ENCODE peak calls at places on chromosomes 1 and 21, in four cellular contexts. One of them, this sample, is unnamed.

GRCh38 chr1:225426395-225427248 is 1.2 kb downstream of the LBR start:
- DNase-seq in fibroblast of lung: peak; percentile 43
- DNase-seq in GM23338: peak; percentile 57
- DNase-seq in astrocyte: peak; percentile 12
- DNase-seq in this sample: peak; percentile 48

GRCh38 chr21:43861716-43862115 is 3.3 kb upstream of the AGPAT3 start:
- DNase-seq in astrocyte: no peak
- DNase-seq in GM23338: no peak
- DNase-seq in fibroblast of lung: no peak
- DNase-seq in this sample: no peak

GRCh38 chr1:53627666-53628065 is 111.3 kb downstream of the GLIS1 start:
- DNase-seq in fibroblast of lung: no peak
- DNase-seq in astrocyte: no peak
- DNase-seq in GM23338: no peak
- DNase-seq in this sample: no peak

GRCh38 chr1:183719976-183720497 is 66.9 kb upstream of the APOBEC4 start:
- DNase-seq in astrocyte: no peak
- DNase-seq in GM23338: no peak
- DNase-seq in fibroblast of lung: peak; percentile 33
- DNase-seq in this sample: no peak

GRCh38 chr1:79259390-79260336 is 253.1 kb upstream of the ADGRL4 start:
- DNase-seq in astrocyte: peak; percentile 16
- DNase-seq in fibroblast of lung: peak; percentile 72
- DNase-seq in GM23338: peak; percentile 62
- DNase-seq in this sample: peak; percentile 12

GRCh38 chr1:206744683-206745082 is 25.9 kb upstream of the IL19 start:
- DNase-seq in GM23338: no peak
- DNase-seq in fibroblast of lung: peak; percentile 14
- DNase-seq in astrocyte: no peak
- DNase-seq in this sample: no peak

GRCh38 chr1:220410681-220411080 is 117.3 kb upstream of the MARK1 start:
- DNase-seq in GM23338: no peak
- DNase-seq in fibroblast of lung: peak; percentile 2
- DNase-seq in astrocyte: peak; percentile 13
- DNase-seq in this sample: peak; percentile 30

GRCh38 chr1:154884868-154885706 is 15.0 kb upstream of the KCNN3 start:
- DNase-seq in fibroblast of lung: peak; percentile 26
- DNase-seq in GM23338: no peak
- DNase-seq in astrocyte: no peak
- DNase-seq in this sample: no peak

GRCh38 chr1:41404308-41404755 is 43.1 kb downstream of the FOXO6 start:
- DNase-seq in fibroblast of lung: no peak
- DNase-seq in GM23338: peak; percentile 90
- DNase-seq in astrocyte: peak; percentile 14
- DNase-seq in this sample: peak; percentile 25

GRCh38 chr1:62725981-62726588 is 37.9 kb upstream of the DOCK7 start:
- DNase-seq in fibroblast of lung: no peak
- DNase-seq in astrocyte: peak; percentile 18
- DNase-seq in GM23338: no peak
- DNase-seq in this sample: no peak

GRCh38 chr1:193242000-193242399 is 55.6 kb upstream of the B3GALT2 start:
- DNase-seq in astrocyte: no peak
- DNase-seq in fibroblast of lung: no peak
- DNase-seq in GM23338: no peak
- DNase-seq in this sample: no peak

GRCh38 chr1:62113505-62113904 is 81.1 kb upstream of the L1TD1 start:
- DNase-seq in astrocyte: no peak
- DNase-seq in fibroblast of lung: no peak
- DNase-seq in GM23338: no peak
- DNase-seq in this sample: no peak

GRCh38 chr1:180187626-180188025 is 33.0 kb downstream of the QSOX1 start:
- DNase-seq in GM23338: no peak
- DNase-seq in fibroblast of lung: no peak
- DNase-seq in astrocyte: no peak
- DNase-seq in this sample: no peak

GRCh38 chr1:166063701-166064100 is 103.1 kb downstream of the FAM78B start:
- DNase-seq in fibroblast of lung: no peak
- DNase-seq in astrocyte: no peak
- DNase-seq in GM23338: no peak
- DNase-seq in this sample: no peak

GRCh38 chr1:236269439-236269838 is 12.3 kb downstream of the ERO1B start:
- DNase-seq in GM23338: no peak
- DNase-seq in fibroblast of lung: no peak
- DNase-seq in astrocyte: no peak
- DNase-seq in this sample: no peak

GRCh38 chr21:31034378-31034777 is 3.9 kb downstream of the KRTAP19-8 start:
- DNase-seq in fibroblast of lung: no peak
- DNase-seq in astrocyte: no peak
- DNase-seq in GM23338: no peak
- DNase-seq in this sample: peak; percentile 12

GRCh38 chr1:89279011-89279466 is 6.4 kb upstream of the GBP5 start:
- DNase-seq in astrocyte: no peak
- DNase-seq in GM23338: no peak
- DNase-seq in fibroblast of lung: no peak
- DNase-seq in this sample: no peak

GRCh38 chr21:44814498-44815023 is 3.3 kb downstream of the SUMO3 start:
- DNase-seq in astrocyte: no peak
- DNase-seq in fibroblast of lung: no peak
- DNase-seq in GM23338: no peak
- DNase-seq in this sample: no peak

GRCh38 chr1:167797005-167797404 is 75.2 kb downstream of the MPZL1 start:
- DNase-seq in fibroblast of lung: peak; percentile 99
- DNase-seq in GM23338: peak; percentile 84
- DNase-seq in astrocyte: peak; percentile 94
- DNase-seq in this sample: peak; percentile 97

GRCh38 chr1:94434339-94435092 is 16.3 kb downstream of the ABCD3 start:
- DNase-seq in astrocyte: no peak
- DNase-seq in fibroblast of lung: peak; percentile 45
- DNase-seq in GM23338: no peak
- DNase-seq in this sample: no peak

DNA sequence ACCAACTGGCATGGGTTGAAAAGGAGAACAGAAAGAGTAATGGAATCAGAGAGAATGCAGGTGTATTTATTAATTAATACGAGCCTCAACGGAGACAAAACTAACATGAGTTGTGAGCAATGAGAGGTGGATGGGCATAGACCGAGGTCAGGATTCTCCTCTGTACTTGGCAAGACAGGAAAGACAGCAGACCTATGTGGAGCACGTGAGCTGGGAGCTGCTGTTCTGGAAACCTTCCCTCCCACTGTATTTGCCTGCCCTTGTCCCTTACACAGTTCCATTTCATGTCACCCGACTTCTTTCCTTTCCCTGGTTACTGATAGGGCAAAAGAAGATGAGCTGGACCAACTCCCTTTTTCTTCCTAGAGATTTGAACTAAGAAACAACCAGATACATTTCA is 110.9 kb downstream of the MRPS6 start:
- DNase-seq in fibroblast of lung: no peak
- DNase-seq in astrocyte: no peak
- DNase-seq in GM23338: no peak
- DNase-seq in this sample: no peak
- TF ChIP-seq EZH2 in fibroblast of lung: no peak
- TF ChIP-seq EZH2 in astrocyte: no peak
- TF ChIP-seq EZH2 in GM23338: no peak
- TF ChIP-seq EZH2 in this sample: no peak

DNA sequence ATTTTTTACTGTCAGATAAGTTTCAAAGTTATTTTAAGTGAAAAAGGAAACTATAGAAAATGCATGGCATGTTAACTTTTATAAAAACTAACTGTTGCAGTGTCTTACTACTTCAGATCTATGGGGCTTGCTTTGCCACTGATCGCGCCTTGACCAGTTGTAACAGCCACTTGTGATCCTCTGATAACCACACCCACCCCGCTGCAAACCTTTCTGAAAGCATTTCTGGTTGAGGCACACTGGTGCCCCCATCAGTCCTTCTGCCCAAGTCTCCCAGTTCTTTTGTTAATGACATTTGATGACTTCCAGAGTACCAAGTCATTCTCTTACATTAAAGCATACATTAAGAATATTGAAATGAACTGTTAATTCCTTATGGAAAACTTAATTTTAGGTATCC is 64.9 kb downstream of the PRDM2 start:
- DNase-seq in astrocyte: no peak
- DNase-seq in GM23338: peak; percentile 75
- DNase-seq in fibroblast of lung: no peak
- DNase-seq in this sample: no peak
- H2AFZ ChIP-seq in astrocyte: no peak overlapping the region
- H2AFZ ChIP-seq in GM23338: no peak overlapping the region
- H2AFZ ChIP-seq in fibroblast of lung: no peak overlapping the region
- H2AFZ ChIP-seq in this sample: no peak overlapping the region

DNA sequence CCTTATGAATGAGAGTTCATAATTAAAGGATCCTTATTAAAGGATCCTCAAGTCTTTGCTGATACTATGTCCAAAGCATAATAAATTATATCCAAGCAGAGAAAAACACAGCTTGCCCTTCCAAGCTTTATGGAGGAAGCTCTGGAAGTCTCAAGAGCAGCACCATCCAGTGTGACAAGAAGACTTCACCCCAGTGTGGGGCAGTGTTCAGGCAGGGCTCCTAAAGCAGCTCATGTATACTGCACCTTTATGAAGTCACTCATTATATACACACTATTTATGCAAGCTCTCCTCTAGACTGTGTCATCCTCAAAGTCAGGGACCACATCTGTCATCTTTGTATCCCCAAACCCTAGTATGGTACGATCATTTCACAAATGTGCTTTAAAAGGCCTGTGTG is 11.9 kb upstream of the CCN1 start:
- DNase-seq in GM23338: no peak
- DNase-seq in fibroblast of lung: no peak
- DNase-seq in astrocyte: no peak
- DNase-seq in this sample: no peak
- H3K4me1 ChIP-seq in GM23338: no peaks in the 10 kb centered on the region
- H3K4me1 ChIP-seq in fibroblast of lung: peaks cover 28% of the 10 kb centered on the region
- H3K4me1 ChIP-seq in astrocyte: peaks cover 56% of the 10 kb centered on the region
- H3K4me1 ChIP-seq in this sample: peaks cover 53% of the 10 kb centered on the region

GRCh38 chr1:50416150-50416527 is 7.1 kb downstream of the DMRTA2 start:
- DNase-seq in fibroblast of lung: no peak
- DNase-seq in astrocyte: no peak
- DNase-seq in GM23338: peak; percentile 78
- DNase-seq in this sample: no peak
- TF ChIP-seq EZH2 in fibroblast of lung: peak; percentile 25
- TF ChIP-seq EZH2 in astrocyte: peak; percentile 5
- TF ChIP-seq EZH2 in GM23338: no peak
- TF ChIP-seq EZH2 in this sample: no peak

DNA sequence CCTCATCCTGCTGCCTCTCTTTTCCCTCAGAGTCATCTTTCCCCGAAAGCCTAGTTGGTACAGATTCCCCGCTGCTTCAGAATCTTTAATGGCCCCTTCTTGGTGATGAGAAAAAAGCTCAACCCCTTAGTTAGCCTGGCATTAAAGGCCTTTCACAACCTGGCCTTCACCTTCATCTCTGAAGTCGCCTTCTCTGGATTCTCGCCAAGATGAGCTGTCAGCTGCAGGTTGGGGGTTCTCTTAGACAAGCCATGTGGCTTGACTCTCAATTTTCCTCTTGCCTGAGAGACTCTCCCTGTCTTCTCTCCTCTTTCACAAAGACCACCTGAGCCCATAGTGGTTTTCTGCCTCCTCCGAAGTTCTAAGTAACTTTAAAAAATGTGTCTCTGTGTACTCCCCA is 15.5 kb upstream of the DISC1 start:
- DNase-seq in GM23338: no peak
- DNase-seq in astrocyte: no peak
- DNase-seq in fibroblast of lung: no peak
- DNase-seq in this sample: no peak
- H2AFZ ChIP-seq in GM23338: no peak overlapping the region
- H2AFZ ChIP-seq in astrocyte: no peak overlapping the region
- H2AFZ ChIP-seq in fibroblast of lung: no peak overlapping the region
- H2AFZ ChIP-seq in this sample: no peak overlapping the region

DNA sequence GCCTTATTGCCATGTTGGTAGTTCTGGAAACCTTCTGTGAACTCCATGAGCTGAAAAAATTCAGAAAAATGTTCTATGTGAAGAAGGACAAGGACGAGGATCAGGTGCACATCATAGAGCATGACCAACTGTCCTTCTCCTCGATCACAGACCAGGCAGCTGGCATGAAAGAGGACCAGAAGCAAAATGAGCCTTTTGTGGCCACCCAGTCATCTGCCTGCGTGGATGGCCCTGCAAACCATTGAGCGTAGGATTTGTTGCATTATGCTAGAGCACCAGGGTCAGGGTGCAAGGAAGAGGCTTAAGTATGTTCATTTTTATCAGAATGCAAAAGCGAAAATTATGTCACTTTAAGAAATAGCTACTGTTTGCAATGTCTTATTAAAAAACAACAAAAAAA is 57.4 kb downstream of the KCNK1 start:
- DNase-seq in GM23338: no peak
- DNase-seq in astrocyte: no peak
- DNase-seq in fibroblast of lung: no peak
- DNase-seq in this sample: no peak
- H3K4me1 ChIP-seq in GM23338: no peaks in the 10 kb centered on the region
- H3K4me1 ChIP-seq in astrocyte: no peaks in the 10 kb centered on the region
- H3K4me1 ChIP-seq in fibroblast of lung: no peaks in the 10 kb centered on the region
- H3K4me1 ChIP-seq in this sample: peaks cover 3% of the 10 kb centered on the region

GRCh38 chr1:26994772-26995625 is 1.5 kb downstream of the TRNP1 start:
- DNase-seq in GM23338: peak; percentile 78
- DNase-seq in astrocyte: no peak
- DNase-seq in fibroblast of lung: no peak
- DNase-seq in this sample: peak; percentile 66
- TF ChIP-seq EZH2 in GM23338: no peak
- TF ChIP-seq EZH2 in astrocyte: no peak
- TF ChIP-seq EZH2 in fibroblast of lung: no peak
- TF ChIP-seq EZH2 in this sample: no peak